ENCODE peak calls at places on chromosome 3, in four cellular contexts. Q is RWPE1, E is NCI-H2171, U is ovary. J is an unnamed sample.

GRCh38 chr3:159239054-159239453 is 437.2 kb downstream of the MFSD1 start:
- DNase-seq in Q (no peak), E (no peak), U (no peak), J (no peak)

GRCh38 chr3:185402561-185402960 is 39.6 kb downstream of the MAP3K13 start:
- DNase-seq in Q (no peak), E (peak), U (peak), J (peak)

GRCh38 chr3:69541059-69541471 is 155.2 kb upstream of the FRMD4B start:
- DNase-seq in Q (peak), E (no peak), U (no peak), J (no peak)

GRCh38 chr3:157999246-157999645 is 107.0 kb downstream of the SHOX2 start:
- DNase-seq in Q (no peak), E (peak), U (no peak), J (no peak)

GRCh38 chr3:175208316-175208715 is 349.2 kb downstream of the NAALADL2 start:
- DNase-seq in Q (no peak), E (no peak), U (no peak), J (peak)

GRCh38 chr3:189132125-189132744 is 39.5 kb upstream of the TPRG1 start:
- DNase-seq in Q (peak), E (no peak), U (peak), J (no peak)

GRCh38 chr3:189202583-189202982 is 30.8 kb downstream of the TPRG1 start:
- DNase-seq in Q (no peak), E (no peak), U (no peak), J (no peak)

GRCh38 chr3:86937306-86937791 is 53.6 kb downstream of the VGLL3 start:
- DNase-seq in Q (peak), E (no peak), U (no peak), J (no peak)

GRCh38 chr3:142604940-142605339 is 8.7 kb downstream of the PLS1 start:
- DNase-seq in Q (no peak), E (no peak), U (no peak), J (no peak)

GRCh38 chr3:58565621-58566397 is 11.4 kb downstream of the FAM107A start:
- DNase-seq in Q (no peak), E (no peak), U (no peak), J (no peak)

GRCh38 chr3:107258285-107258684 is 119.0 kb upstream of the CCDC54 start:
- DNase-seq in Q (no peak), E (no peak), U (no peak), J (no peak)

GRCh38 chr3:18363367-18363766 is 61.8 kb downstream of the SATB1 start:
- DNase-seq in Q (no peak), E (no peak), U (no peak), J (no peak)

GRCh38 chr3:193831495-193832455 is 238.8 kb downstream of the OPA1 start:
- DNase-seq in Q (peak), E (no peak), U (no peak), J (peak)

GRCh38 chr3:43970920-43971319 is 270.8 kb upstream of the TOPAZ1 start:
- DNase-seq in Q (no peak), E (no peak), U (no peak), J (no peak)

GRCh38 chr3:62332771-62333381 is 40.5 kb downstream of the FEZF2 start:
- DNase-seq in Q (no peak), E (no peak), U (no peak), J (no peak)

GRCh38 chr3:106552401-106553043 is 683.7 kb upstream of the CBLB start:
- DNase-seq in Q (no peak), E (no peak), U (no peak), J (no peak)

GRCh38 chr3:11288786-11289637 is 16.8 kb downstream of the ATG7 start:
- DNase-seq in Q (peak), E (no peak), U (no peak), J (no peak)

GRCh38 chr3:111352585-111352984 is 189.4 kb upstream of the CD96 start:
- DNase-seq in Q (no peak), E (no peak), U (no peak), J (no peak)

GRCh38 chr3:151425640-151426336 is 35.1 kb downstream of the IGSF10 start:
- DNase-seq in Q (no peak), E (no peak), U (no peak), J (no peak)

GRCh38 chr3:10982782-10983181 is 9.8 kb upstream of the SLC6A1 start:
- DNase-seq in Q (peak), E (no peak), U (no peak), J (no peak)

GRCh38 chr3:163929253-163929652 is 1149.0 kb downstream of the SI start:
- DNase-seq in Q (no peak), E (no peak), U (no peak), J (no peak)

GRCh38 chr3:76410762-76411281 is 625.5 kb upstream of the ZNF717 start:
- DNase-seq in Q (no peak), E (no peak), U (no peak), J (no peak)

GRCh38 chr3:14377838-14378169 is 24.6 kb upstream of the SLC6A6 start:
- DNase-seq in Q (no peak), E (no peak), U (no peak), J (no peak)

GRCh38 chr3:126982522-126983175 is at the start of gene PLXNA1:
- DNase-seq in Q (peak), E (peak), U (peak), J (peak)

GRCh38 chr3:150469031-150469930 is 61.2 kb downstream of the TSC22D2 start:
- DNase-seq in Q (peak), E (no peak), U (peak), J (peak)

GRCh38 chr3:42122261-42123011 is 31.3 kb downstream of the TRAK1 start:
- DNase-seq in Q (no peak), E (no peak), U (no peak), J (no peak)

GRCh38 chr3:55315396-55315795 is 171.7 kb downstream of the WNT5A start:
- DNase-seq in Q (no peak), E (no peak), U (no peak), J (no peak)

GRCh38 chr3:152362086-152362485 is 93.4 kb downstream of the MBNL1 start:
- DNase-seq in Q (no peak), E (no peak), U (no peak), J (no peak)

GRCh38 chr3:183478501-183478900 is 50.1 kb upstream of the MCF2L2 start:
- DNase-seq in Q (no peak), E (peak), U (no peak), J (no peak)

GRCh38 chr3:27976933-27977332 is 254.8 kb upstream of the EOMES start:
- DNase-seq in Q (peak), E (no peak), U (no peak), J (no peak)

GRCh38 chr3:14210843-14211594 is 32.4 kb downstream of the LSM3 start:
- DNase-seq in Q (no peak), E (no peak), U (no peak), J (no peak)

J was measured in NCI-H446 treated with DMSO at 0.1 percent for 48 hours.